ENCODE peak calls at places on chromosomes 11 and 22, in four cellular contexts. One of them, this sample, is unnamed.

GRCh38 chr11:44811841-44812448 is 85.2 kb downstream of the TSPAN18 start:
- DNase-seq in brain microvascular endothelial cell: no peak
- DNase-seq in naive thymus-derived CD4-positive, alpha-beta T cell: no peak
- DNase-seq in foreskin fibroblast: no peak
- DNase-seq in this sample: no peak

GRCh38 chr11:115699733-115700132 is 195.5 kb upstream of the CADM1 start:
- DNase-seq in brain microvascular endothelial cell: no peak
- DNase-seq in naive thymus-derived CD4-positive, alpha-beta T cell: no peak
- DNase-seq in foreskin fibroblast: no peak
- DNase-seq in this sample: no peak

GRCh38 chr11:122563761-122564160 is 91.8 kb upstream of the UBASH3B start:
- DNase-seq in foreskin fibroblast: no peak
- DNase-seq in brain microvascular endothelial cell: no peak
- DNase-seq in naive thymus-derived CD4-positive, alpha-beta T cell: no peak
- DNase-seq in this sample: no peak

GRCh38 chr11:19670030-19670761 is 42.4 kb upstream of the NAV2 start:
- DNase-seq in brain microvascular endothelial cell: peak
- DNase-seq in foreskin fibroblast: peak
- DNase-seq in naive thymus-derived CD4-positive, alpha-beta T cell: no peak
- DNase-seq in this sample: no peak

GRCh38 chr11:134756811-134757540 is 344.9 kb upstream of the B3GAT1 start:
- DNase-seq in foreskin fibroblast: no peak
- DNase-seq in brain microvascular endothelial cell: no peak
- DNase-seq in naive thymus-derived CD4-positive, alpha-beta T cell: no peak
- DNase-seq in this sample: no peak

GRCh38 chr11:62505112-62505783 is 41.4 kb downstream of the AHNAK start:
- DNase-seq in foreskin fibroblast: no peak
- DNase-seq in naive thymus-derived CD4-positive, alpha-beta T cell: no peak
- DNase-seq in brain microvascular endothelial cell: peak
- DNase-seq in this sample: no peak

GRCh38 chr22:21699643-21700042 is 33.8 kb downstream of the PPIL2 start:
- DNase-seq in naive thymus-derived CD4-positive, alpha-beta T cell: no peak
- DNase-seq in brain microvascular endothelial cell: no peak
- DNase-seq in foreskin fibroblast: no peak
- DNase-seq in this sample: no peak

GRCh38 chr11:79940976-79941735 is 500.3 kb upstream of the TENM4 start:
- DNase-seq in foreskin fibroblast: no peak
- DNase-seq in brain microvascular endothelial cell: no peak
- DNase-seq in naive thymus-derived CD4-positive, alpha-beta T cell: no peak
- DNase-seq in this sample: no peak

GRCh38 chr11:72072348-72072747 is 8.0 kb downstream of the NUMA1 start:
- DNase-seq in brain microvascular endothelial cell: peak
- DNase-seq in naive thymus-derived CD4-positive, alpha-beta T cell: no peak
- DNase-seq in foreskin fibroblast: peak
- DNase-seq in this sample: peak

GRCh38 chr11:95584589-95584988 is 205.0 kb downstream of the FAM76B start:
- DNase-seq in naive thymus-derived CD4-positive, alpha-beta T cell: no peak
- DNase-seq in foreskin fibroblast: no peak
- DNase-seq in brain microvascular endothelial cell: no peak
- DNase-seq in this sample: no peak

GRCh38 chr11:57699813-57700212 is 12.2 kb downstream of the MED19 start:
- DNase-seq in brain microvascular endothelial cell: no peak
- DNase-seq in foreskin fibroblast: no peak
- DNase-seq in naive thymus-derived CD4-positive, alpha-beta T cell: no peak
- DNase-seq in this sample: no peak

GRCh38 chr11:128548655-128549255 is 38.6 kb downstream of the ETS1 start:
- DNase-seq in foreskin fibroblast: no peak
- DNase-seq in naive thymus-derived CD4-positive, alpha-beta T cell: peak
- DNase-seq in brain microvascular endothelial cell: no peak
- DNase-seq in this sample: no peak

GRCh38 chr11:128297111-128297651 is 290.2 kb downstream of the ETS1 start:
- DNase-seq in naive thymus-derived CD4-positive, alpha-beta T cell: peak
- DNase-seq in brain microvascular endothelial cell: no peak
- DNase-seq in foreskin fibroblast: no peak
- DNase-seq in this sample: no peak

GRCh38 chr22:49942565-49943404 is 17.8 kb upstream of the PIM3 start:
- DNase-seq in foreskin fibroblast: no peak
- DNase-seq in brain microvascular endothelial cell: no peak
- DNase-seq in naive thymus-derived CD4-positive, alpha-beta T cell: no peak
- DNase-seq in this sample: no peak

GRCh38 chr11:73252577-73253191 is 19.5 kb upstream of the P2RY6 start:
- DNase-seq in brain microvascular endothelial cell: no peak
- DNase-seq in foreskin fibroblast: no peak
- DNase-seq in naive thymus-derived CD4-positive, alpha-beta T cell: peak
- DNase-seq in this sample: no peak

GRCh38 chr22:21865041-21865440 is 2.4 kb downstream of the MAPK1 start:
- DNase-seq in brain microvascular endothelial cell: peak
- DNase-seq in naive thymus-derived CD4-positive, alpha-beta T cell: no peak
- DNase-seq in foreskin fibroblast: peak
- DNase-seq in this sample: peak

GRCh38 chr22:19394274-19395050 is 37.1 kb downstream of the HIRA start:
- DNase-seq in foreskin fibroblast: no peak
- DNase-seq in brain microvascular endothelial cell: no peak
- DNase-seq in naive thymus-derived CD4-positive, alpha-beta T cell: no peak
- DNase-seq in this sample: no peak

GRCh38 chr11:109629734-109630133 is 207.7 kb downstream of the C11orf87 start:
- DNase-seq in naive thymus-derived CD4-positive, alpha-beta T cell: no peak
- DNase-seq in foreskin fibroblast: no peak
- DNase-seq in brain microvascular endothelial cell: no peak
- DNase-seq in this sample: no peak

GRCh38 chr22:33539202-33539901 is 380.9 kb downstream of the LARGE1 start:
- DNase-seq in naive thymus-derived CD4-positive, alpha-beta T cell: no peak
- DNase-seq in brain microvascular endothelial cell: no peak
- DNase-seq in foreskin fibroblast: no peak
- DNase-seq in this sample: no peak

GRCh38 chr22:38984224-38984623 is 2.1 kb downstream of the APOBEC3B start:
- DNase-seq in naive thymus-derived CD4-positive, alpha-beta T cell: no peak
- DNase-seq in brain microvascular endothelial cell: no peak
- DNase-seq in foreskin fibroblast: no peak
- DNase-seq in this sample: no peak

GRCh38 chr22:30117256-30117655 is 37.0 kb downstream of the HORMAD2 start:
- DNase-seq in naive thymus-derived CD4-positive, alpha-beta T cell: no peak
- DNase-seq in brain microvascular endothelial cell: no peak
- DNase-seq in foreskin fibroblast: no peak
- DNase-seq in this sample: no peak

GRCh38 chr11:119218141-119218878 is 12.2 kb downstream of the CBL start:
- DNase-seq in brain microvascular endothelial cell: peak
- DNase-seq in naive thymus-derived CD4-positive, alpha-beta T cell: no peak
- DNase-seq in foreskin fibroblast: peak
- DNase-seq in this sample: peak

GRCh38 chr11:128530119-128531091 is 57.0 kb downstream of the ETS1 start:
- DNase-seq in brain microvascular endothelial cell: peak
- DNase-seq in foreskin fibroblast: peak
- DNase-seq in naive thymus-derived CD4-positive, alpha-beta T cell: no peak
- DNase-seq in this sample: peak

GRCh38 chr22:38965614-38966378 is 8.4 kb downstream of the APOBEC3A start:
- DNase-seq in foreskin fibroblast: no peak
- DNase-seq in naive thymus-derived CD4-positive, alpha-beta T cell: no peak
- DNase-seq in brain microvascular endothelial cell: no peak
- DNase-seq in this sample: no peak

GRCh38 chr11:76667856-76668255 is 2.7 kb downstream of the LRRC32 start:
- DNase-seq in naive thymus-derived CD4-positive, alpha-beta T cell: no peak
- DNase-seq in foreskin fibroblast: no peak
- DNase-seq in brain microvascular endothelial cell: no peak
- DNase-seq in this sample: no peak

GRCh38 chr11:77188323-77188911 is 60.4 kb downstream of the MYO7A start:
- DNase-seq in brain microvascular endothelial cell: peak
- DNase-seq in foreskin fibroblast: peak
- DNase-seq in naive thymus-derived CD4-positive, alpha-beta T cell: peak
- DNase-seq in this sample: peak

GRCh38 chr11:57277845-57278720 is 41.0 kb upstream of the APLNR start:
- DNase-seq in naive thymus-derived CD4-positive, alpha-beta T cell: peak
- DNase-seq in brain microvascular endothelial cell: peak
- DNase-seq in foreskin fibroblast: peak
- DNase-seq in this sample: peak

GRCh38 chr11:130553306-130553705 is 104.9 kb downstream of the ADAMTS15 start:
- DNase-seq in naive thymus-derived CD4-positive, alpha-beta T cell: no peak
- DNase-seq in foreskin fibroblast: peak
- DNase-seq in brain microvascular endothelial cell: no peak
- DNase-seq in this sample: no peak

GRCh38 chr11:65066805-65067291 is 8.5 kb upstream of the NAALADL1 start:
- DNase-seq in brain microvascular endothelial cell: no peak
- DNase-seq in naive thymus-derived CD4-positive, alpha-beta T cell: no peak
- DNase-seq in foreskin fibroblast: no peak
- DNase-seq in this sample: no peak

GRCh38 chr11:45108070-45109064 is 38.1 kb upstream of the PRDM11 start:
- DNase-seq in foreskin fibroblast: no peak
- DNase-seq in brain microvascular endothelial cell: no peak
- DNase-seq in naive thymus-derived CD4-positive, alpha-beta T cell: no peak
- DNase-seq in this sample: no peak

GRCh38 chr11:104222464-104222863 is 58.5 kb upstream of the PDGFD start:
- DNase-seq in naive thymus-derived CD4-positive, alpha-beta T cell: no peak
- DNase-seq in brain microvascular endothelial cell: no peak
- DNase-seq in foreskin fibroblast: no peak
- DNase-seq in this sample: no peak

GRCh38 chr11:14746857-14747256 is 103.3 kb downstream of the PDE3B start:
- DNase-seq in foreskin fibroblast: no peak
- DNase-seq in brain microvascular endothelial cell: no peak
- DNase-seq in naive thymus-derived CD4-positive, alpha-beta T cell: no peak
- DNase-seq in this sample: no peak

GRCh38 chr22:45226681-45227186 is 14.0 kb downstream of the KIAA0930 start:
- DNase-seq in foreskin fibroblast: peak
- DNase-seq in naive thymus-derived CD4-positive, alpha-beta T cell: no peak
- DNase-seq in brain microvascular endothelial cell: no peak
- DNase-seq in this sample: no peak

GRCh38 chr22:28112548-28113043 is 193.5 kb upstream of the PITPNB start:
- DNase-seq in naive thymus-derived CD4-positive, alpha-beta T cell: no peak
- DNase-seq in foreskin fibroblast: peak
- DNase-seq in brain microvascular endothelial cell: peak
- DNase-seq in this sample: peak

GRCh38 chr11:63680842-63681207 is 475 bp upstream of the RTN3 start:
- DNase-seq in brain microvascular endothelial cell: no peak
- DNase-seq in naive thymus-derived CD4-positive, alpha-beta T cell: no peak
- DNase-seq in foreskin fibroblast: no peak
- DNase-seq in this sample: no peak

GRCh38 chr22:22558972-22559603 is at the start of gene PRAME:
- DNase-seq in foreskin fibroblast: no peak
- DNase-seq in brain microvascular endothelial cell: peak
- DNase-seq in naive thymus-derived CD4-positive, alpha-beta T cell: peak
- DNase-seq in this sample: no peak

GRCh38 chr11:106961518-106961917 is 56.8 kb downstream of the GUCY1A2 start:
- DNase-seq in foreskin fibroblast: peak
- DNase-seq in naive thymus-derived CD4-positive, alpha-beta T cell: no peak
- DNase-seq in brain microvascular endothelial cell: peak
- DNase-seq in this sample: peak

GRCh38 chr11:32555091-32555490 is 28.5 kb upstream of the EIF3M start:
- DNase-seq in brain microvascular endothelial cell: no peak
- DNase-seq in naive thymus-derived CD4-positive, alpha-beta T cell: no peak
- DNase-seq in foreskin fibroblast: no peak
- DNase-seq in this sample: no peak

GRCh38 chr11:9277176-9277575 is 12.0 kb upstream of the DENND5A start:
- DNase-seq in brain microvascular endothelial cell: no peak
- DNase-seq in foreskin fibroblast: no peak
- DNase-seq in naive thymus-derived CD4-positive, alpha-beta T cell: no peak
- DNase-seq in this sample: no peak

GRCh38 chr11:9285850-9286587 is 20.9 kb upstream of the DENND5A start:
- DNase-seq in naive thymus-derived CD4-positive, alpha-beta T cell: no peak
- DNase-seq in brain microvascular endothelial cell: no peak
- DNase-seq in foreskin fibroblast: no peak
- DNase-seq in this sample: no peak

GRCh38 chr11:9276571-9276970 is 11.4 kb upstream of the DENND5A start:
- DNase-seq in naive thymus-derived CD4-positive, alpha-beta T cell: no peak
- DNase-seq in foreskin fibroblast: no peak
- DNase-seq in brain microvascular endothelial cell: no peak
- DNase-seq in this sample: no peak

DNA sequence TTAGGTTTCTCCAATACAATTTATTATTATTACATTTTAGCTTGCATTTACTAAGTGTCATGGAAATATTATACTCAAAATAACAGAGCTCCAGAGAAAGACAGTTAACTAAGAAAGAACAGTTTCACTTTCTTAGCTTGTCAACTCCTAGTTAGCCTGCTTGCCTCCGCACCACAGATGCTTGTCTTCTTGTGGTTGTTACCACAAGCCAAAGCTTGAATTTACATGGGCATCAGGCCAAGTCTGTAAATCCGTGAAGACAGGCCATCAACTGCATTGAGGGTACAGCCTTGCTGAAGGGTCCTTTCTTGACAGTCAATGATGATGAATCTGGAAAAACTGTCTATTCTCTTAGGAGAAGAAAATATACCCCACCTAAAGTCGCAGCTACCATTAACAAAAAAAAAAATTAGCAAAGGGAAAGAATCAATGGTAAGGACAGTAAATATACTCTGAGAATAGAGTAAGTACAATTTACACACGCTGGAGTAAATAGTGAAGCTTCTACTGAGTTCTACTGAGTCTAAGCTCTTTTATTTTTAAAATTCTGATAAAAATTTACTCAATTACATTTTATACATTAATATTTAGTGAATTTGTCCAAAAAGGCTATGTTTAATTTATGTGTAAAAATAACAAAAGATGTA is 15.6 kb upstream of the DENND5A start:
- DNase-seq in foreskin fibroblast: no peak
- DNase-seq in naive thymus-derived CD4-positive, alpha-beta T cell: peak
- DNase-seq in brain microvascular endothelial cell: peak
- DNase-seq in this sample: no peak
- H3K4me3 ChIP-seq in foreskin fibroblast: no peak
- H3K4me3 ChIP-seq in naive thymus-derived CD4-positive, alpha-beta T cell: peak
- H3K4me3 ChIP-seq in brain microvascular endothelial cell: no peak
- H3K4me3 ChIP-seq in this sample: no peak

DNA sequence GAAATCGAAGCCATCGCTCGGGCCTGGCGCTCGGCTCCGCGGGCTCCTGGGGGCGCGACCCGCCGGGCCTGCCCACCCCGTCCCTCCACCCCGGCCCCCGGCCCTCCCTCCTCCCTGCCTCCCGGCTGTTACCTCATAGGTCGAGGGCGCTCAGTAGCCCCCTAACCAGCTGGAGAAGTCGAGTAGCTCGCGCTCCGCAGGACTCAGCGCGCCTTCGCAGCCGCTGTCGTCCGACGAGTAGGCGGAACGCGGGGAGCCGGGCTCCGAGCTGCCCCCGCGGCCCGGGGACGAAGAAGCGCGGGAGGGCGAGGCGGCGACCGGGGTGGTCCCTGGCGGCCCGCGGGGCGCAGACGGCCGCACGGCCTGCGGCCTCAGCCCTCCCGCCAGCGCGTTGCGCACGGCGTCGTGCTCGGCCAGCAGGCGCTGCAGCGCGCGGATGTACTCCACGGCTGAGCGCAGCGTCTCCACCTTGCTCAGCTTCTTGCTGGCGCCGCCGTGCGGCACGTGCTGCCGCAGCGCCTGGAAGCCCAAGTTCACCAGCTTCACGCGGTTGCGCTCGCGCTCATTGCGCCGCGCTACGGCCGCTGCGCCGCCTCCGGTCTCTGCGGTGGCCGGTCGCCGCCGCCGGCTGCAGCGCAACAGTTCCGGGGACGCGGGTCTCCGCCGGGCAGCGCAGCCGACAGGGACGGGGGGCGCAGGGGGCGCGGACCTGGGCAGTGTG is 627 bp downstream of the ASCL2 start:
- DNase-seq in foreskin fibroblast: peak
- DNase-seq in naive thymus-derived CD4-positive, alpha-beta T cell: peak
- DNase-seq in brain microvascular endothelial cell: no peak
- DNase-seq in this sample: peak
- H3K4me3 ChIP-seq in foreskin fibroblast: no peak
- H3K4me3 ChIP-seq in naive thymus-derived CD4-positive, alpha-beta T cell: no peak
- H3K4me3 ChIP-seq in brain microvascular endothelial cell: no peak
- H3K4me3 ChIP-seq in this sample: no peak

GRCh38 chr11:60852060-60852638 is 3.6 kb downstream of the PTGDR2 start:
- DNase-seq in naive thymus-derived CD4-positive, alpha-beta T cell: no peak
- DNase-seq in brain microvascular endothelial cell: no peak
- DNase-seq in foreskin fibroblast: no peak
- DNase-seq in this sample: no peak
- H3K4me3 ChIP-seq in naive thymus-derived CD4-positive, alpha-beta T cell: no peak
- H3K4me3 ChIP-seq in brain microvascular endothelial cell: no peak
- H3K4me3 ChIP-seq in foreskin fibroblast: no peak
- H3K4me3 ChIP-seq in this sample: no peak

GRCh38 chr22:48489551-48490512 is 1337.8 kb downstream of the BRD1 start:
- DNase-seq in foreskin fibroblast: no peak
- DNase-seq in naive thymus-derived CD4-positive, alpha-beta T cell: no peak
- DNase-seq in brain microvascular endothelial cell: no peak
- DNase-seq in this sample: no peak
- H3K4me3 ChIP-seq in foreskin fibroblast: peak
- H3K4me3 ChIP-seq in naive thymus-derived CD4-positive, alpha-beta T cell: no peak
- H3K4me3 ChIP-seq in brain microvascular endothelial cell: peak
- H3K4me3 ChIP-seq in this sample: peak